ENCODE peak calls at places on chromosomes 4 and X, in seven cellular contexts. T is HepG2, C is sigmoid colon, V is endothelial cell of umbilical vein, R is K562, I is stomach, J is prostate gland. S is an unnamed sample.

GRCh38 chrX:155216940-155217450 is 735 bp downstream of the VBP1 start:
- DNase-seq in T (no peak), C (no peak), V (peak; percentile 66), R (no peak), I (no peak), J (no peak), S (no peak)

GRCh38 chr4:96315815-96316214 is 475.9 kb downstream of the PDHA2 start:
- DNase-seq in T (no peak), C (no peak), V (peak; percentile 14), R (no peak), I (no peak), J (no peak), S (no peak)

GRCh38 chr4:3328814-3329663 is 36.2 kb downstream of the RGS12 start:
- DNase-seq in T (no peak), C (no peak), V (no peak), R (no peak), I (peak; percentile 14), J (no peak), S (no peak)

GRCh38 chrX:129629837-129630236 is 24.9 kb downstream of the APLN start:
- DNase-seq in T (no peak), C (no peak), V (no peak), R (no peak), I (no peak), J (no peak), S (no peak)

GRCh38 chr4:19659131-19659530 is 592.6 kb upstream of the SLIT2 start:
- DNase-seq in T (no peak), C (no peak), V (no peak), R (no peak), I (no peak), J (no peak), S (no peak)

GRCh38 chr4:99722006-99722405 is 64.4 kb upstream of the C4orf54 start:
- DNase-seq in T (no peak), C (no peak), V (no peak), R (no peak), I (no peak), J (no peak), S (no peak)

GRCh38 chr4:145034727-145035211 is 63.2 kb downstream of the ANAPC10 start:
- DNase-seq in T (no peak), C (no peak), V (no peak), R (no peak), I (no peak), J (no peak), S (no peak)

GRCh38 chr4:89664521-89664920 is 172.4 kb downstream of the SNCA start:
- DNase-seq in T (no peak), C (no peak), V (no peak), R (no peak), I (no peak), J (no peak), S (no peak)

GRCh38 chr4:105620640-105621323 is 68.4 kb downstream of the ARHGEF38 start:
- DNase-seq in T (no peak), C (no peak), V (peak; percentile 3), R (no peak), I (no peak), J (no peak), S (no peak)

GRCh38 chr4:74109894-74110605 is 11.1 kb upstream of the CXCL2 start:
- DNase-seq in T (no peak), C (no peak), V (no peak), R (no peak), I (no peak), J (no peak), S (no peak)

GRCh38 chrX:140762061-140762460 is 52.5 kb downstream of the LINC00632 start:
- DNase-seq in T (peak; percentile 5), C (peak; percentile 61), V (peak; percentile 46), R (peak; percentile 26), I (peak; percentile 38), J (peak; percentile 3), S (no peak)

GRCh38 chrX:43899878-43900815 is 17.9 kb upstream of the MAOB start:
- DNase-seq in T (no peak), C (no peak), V (no peak), R (no peak), I (no peak), J (no peak), S (no peak)

GRCh38 chr4:130309221-130309620 is 1213.3 kb downstream of the C4orf33 start:
- DNase-seq in T (no peak), C (no peak), V (no peak), R (no peak), I (no peak), J (no peak), S (no peak)

GRCh38 chrX:136692271-136692670 is 44.3 kb downstream of the CD40LG start:
- DNase-seq in T (no peak), C (no peak), V (no peak), R (no peak), I (no peak), J (no peak), S (no peak)

GRCh38 chr4:158065176-158065575 is 107.6 kb downstream of the GASK1B start:
- DNase-seq in T (peak; percentile 4), C (no peak), V (no peak), R (no peak), I (no peak), J (no peak), S (no peak)

GRCh38 chr4:140059159-140059558 is 94.8 kb downstream of the MAML3 start:
- DNase-seq in T (no peak), C (no peak), V (peak; percentile 82), R (no peak), I (peak; percentile 48), J (peak; percentile 31), S (no peak)

GRCh38 chr4:705278-706082 is at the start of gene PCGF3:
- DNase-seq in T (peak; percentile 83), C (peak; percentile 99), V (peak; percentile 96), R (peak; percentile 99), I (peak; percentile 99), J (peak; percentile 95), S (peak; percentile 100)
- TF ChIP-seq POLR2A in T (peak; percentile 34), C (no peak), V (peak; percentile 54), R (peak; percentile 61), I (no peak), J (peak; percentile 75), S (peak; percentile 38)

DNA sequence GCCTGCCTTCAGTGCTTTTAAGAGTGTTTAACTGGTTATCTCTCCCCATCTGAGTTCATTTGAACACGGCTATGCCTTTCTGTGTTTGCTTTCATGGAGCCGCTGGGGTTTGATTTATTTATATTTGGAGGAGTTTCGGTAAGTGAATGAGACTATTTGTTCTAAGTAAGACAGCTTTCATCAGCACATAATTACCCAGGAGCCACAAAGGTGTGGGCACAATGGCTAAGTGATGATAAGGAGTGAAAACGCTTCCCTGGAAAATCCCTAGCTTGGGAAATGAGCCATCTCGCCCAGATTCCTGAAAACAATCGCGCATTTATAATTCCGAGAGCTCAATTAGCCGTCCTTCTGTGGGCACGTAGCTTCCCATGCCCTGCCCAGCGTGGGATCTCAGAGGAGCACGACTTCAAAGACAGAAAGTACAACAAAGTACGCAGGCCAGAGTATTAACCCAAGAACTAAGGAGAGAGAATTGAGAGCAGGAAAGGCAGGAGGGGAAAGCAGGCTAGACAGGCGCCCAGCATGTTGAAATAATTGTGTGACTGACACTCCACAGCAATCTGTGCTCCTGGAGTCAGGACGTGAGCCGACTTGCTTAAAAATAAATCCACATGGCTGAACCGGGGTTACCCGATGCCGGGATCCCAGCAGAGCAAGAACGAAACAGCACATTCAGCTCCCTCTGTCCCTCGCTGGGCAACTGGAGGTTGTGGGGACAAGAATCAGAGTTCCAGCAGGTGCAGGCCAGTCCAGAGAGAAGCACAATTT is 99.0 kb downstream of the DHRSX start:
- DNase-seq in T (peak; percentile 94), C (no peak), V (no peak), R (no peak), I (peak; percentile 57), J (peak; percentile 72), S (no peak)
- H3K27ac ChIP-seq in T (peak overlapping the region; percentile 78), C (no peak overlapping the region), V (no peak overlapping the region), R (no peak overlapping the region), I (peak overlapping the region; percentile 39), J (peak overlapping the region; percentile 68), S (no peak overlapping the region)

GRCh38 chr4:152935138-152935537 is 985 bp upstream of the FHDC1 start:
- DNase-seq in T (no peak), C (no peak), V (no peak), R (peak; percentile 70), I (peak; percentile 62), J (no peak), S (no peak)
- TF ChIP-seq POLR2AphosphoS5 in T (no peak), C (no peak), V (no peak), R (no peak), I (peak; percentile 55), J (no peak), S (no peak)

GRCh38 chrX:2489446-2490445 is 11.0 kb downstream of the DHRSX start:
- DNase-seq in T (no peak), C (no peak), V (no peak), R (no peak), I (no peak), J (no peak), S (peak; percentile 75)
- TF ChIP-seq POLR2A in T (no peak), C (no peak), V (no peak), R (no peak), I (no peak), J (no peak), S (no peak)

DNA sequence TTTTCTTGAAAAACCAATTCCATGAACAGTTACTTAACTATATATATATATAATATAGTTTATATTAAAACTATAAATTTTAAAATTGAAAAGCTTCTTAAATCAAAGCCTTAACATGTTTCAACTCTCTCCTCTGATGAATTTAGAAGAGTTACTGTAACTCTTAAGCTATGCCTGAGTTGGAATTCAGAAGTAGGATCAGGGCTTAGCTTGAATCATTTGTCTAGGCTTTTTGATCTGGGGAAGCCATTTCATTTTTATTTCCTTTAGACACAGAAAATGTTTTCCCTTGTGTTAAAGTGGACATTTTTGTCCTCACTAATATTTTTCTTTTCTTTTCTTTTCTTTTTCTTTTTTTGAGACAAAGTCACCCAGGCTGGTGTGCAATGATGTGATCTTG is 40.4 kb upstream of the PDLIM5 start:
- DNase-seq in T (no peak), C (no peak), V (no peak), R (no peak), I (no peak), J (no peak), S (no peak)
- H3K27ac ChIP-seq in T (no peak overlapping the region), C (peak overlapping the region; percentile 81), V (no peak overlapping the region), R (no peak overlapping the region), I (no peak overlapping the region), J (no peak overlapping the region), S (no peak overlapping the region)

GRCh38 chrX:133511041-133511440 is 95.8 kb upstream of the GPC4 start:
- DNase-seq in T (no peak), C (no peak), V (no peak), R (no peak), I (no peak), J (no peak), S (no peak)
- TF ChIP-seq POLR2AphosphoS5 in T (no peak), C (no peak), V (no peak), R (no peak), I (no peak), J (no peak), S (no peak)

DNA sequence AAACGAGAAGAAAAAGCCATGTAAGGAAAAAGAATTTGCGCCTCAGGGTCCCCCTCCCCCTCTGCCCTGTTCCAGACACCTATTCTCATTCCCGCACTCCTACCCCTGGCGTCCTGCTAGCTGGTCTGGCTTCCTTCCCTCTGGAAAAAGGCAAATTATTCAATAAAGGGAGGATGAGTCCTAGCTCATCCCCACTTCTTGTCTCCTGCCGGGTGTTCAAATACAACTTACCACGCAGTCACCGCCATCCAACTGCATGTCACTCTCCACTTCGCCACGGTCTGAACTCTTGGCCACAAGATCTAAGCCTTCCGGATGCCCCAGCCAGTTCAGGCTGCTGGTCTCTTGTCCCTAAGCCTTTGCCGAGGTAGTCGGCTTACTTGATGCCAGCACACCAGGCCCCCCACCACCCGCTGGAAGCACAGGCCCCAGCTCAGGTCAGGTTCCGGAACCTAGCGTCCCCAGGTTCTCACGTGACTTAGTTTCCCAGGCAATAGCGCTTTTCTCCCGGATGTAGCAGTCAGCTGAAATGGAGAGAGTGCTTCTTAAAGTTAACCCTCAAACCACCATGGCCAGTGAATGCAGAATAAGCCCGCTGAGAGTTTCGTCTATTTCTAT is 209.6 kb upstream of the SPIN4 start:
- DNase-seq in T (peak; percentile 81), C (peak; percentile 74), V (peak; percentile 81), R (peak; percentile 49), I (peak; percentile 58), J (peak; percentile 63), S (peak; percentile 82)
- TF ChIP-seq POLR2A in T (peak; percentile 50), C (no peak), V (no peak), R (peak; percentile 65), I (no peak), J (peak; percentile 12), S (no peak)

S was measured in spleen.